ENCODE peak calls at places on chromosomes 16 and 17, in ten cellular contexts. K, U, B, J, I, W, M, G, Z and H are unnamed samples.

GRCh38 chr16:754208-755097 is 6.1 kb upstream of the MSLN start:
- DNase-seq in B (no peak), Z (no peak), W (no peak), I (no peak), U (no peak), G (no peak), J (no peak), K (no peak), M (no peak), H (no peak)

GRCh38 chr16:4351880-4352279 is 759 bp upstream of the PAM16 start:
- DNase-seq in G (no peak), K (no peak), W (no peak), I (no peak), M (no peak), J (no peak), Z (peak), B (no peak), U (no peak), H (no peak)

GRCh38 chr16:85485379-85485778 is 127.7 kb upstream of the GSE1 start:
- DNase-seq in B (no peak), Z (no peak), W (peak), U (no peak), J (no peak), G (no peak), K (no peak), I (no peak), M (no peak), H (no peak)

GRCh38 chr17:71727723-71728122 is 393.1 kb upstream of the SOX9 start:
- DNase-seq in G (no peak), M (no peak), U (no peak), Z (no peak), I (no peak), J (no peak), W (no peak), K (no peak), B (no peak), H (no peak)

GRCh38 chr17:72405662-72406230 is 284.9 kb downstream of the SOX9 start:
- DNase-seq in K (no peak), U (no peak), Z (no peak), J (no peak), G (no peak), W (no peak), I (no peak), M (no peak), B (no peak), H (no peak)

GRCh38 chr16:70161350-70161749 is 12.2 kb upstream of the CLEC18C start:
- DNase-seq in G (no peak), W (no peak), M (no peak), U (no peak), Z (no peak), I (peak), B (no peak), J (no peak), K (no peak), H (no peak)

GRCh38 chr17:13626703-13627102 is 25.0 kb upstream of the HS3ST3A1 start:
- DNase-seq in M (peak), U (no peak), K (no peak), W (no peak), B (peak), Z (peak), J (peak), I (peak), G (no peak), H (no peak)

GRCh38 chr17:66555605-66556004 is 253.2 kb downstream of the PRKCA start:
- DNase-seq in G (no peak), Z (no peak), W (no peak), U (no peak), M (no peak), J (no peak), I (no peak), K (no peak), B (no peak), H (no peak)

GRCh38 chr16:47424846-47425245 is 36.0 kb downstream of the ITFG1 start:
- DNase-seq in W (peak), J (no peak), U (no peak), K (no peak), I (no peak), G (no peak), Z (no peak), B (no peak), M (no peak), H (no peak)

GRCh38 chr17:27846042-27846655 is 45.8 kb upstream of the NOS2 start:
- DNase-seq in G (no peak), M (no peak), K (peak), I (no peak), B (no peak), Z (no peak), U (no peak), J (no peak), W (no peak), H (peak)

GRCh38 chr16:87559976-87560375 is 42.3 kb upstream of the JPH3 start:
- DNase-seq in Z (no peak), U (no peak), J (no peak), W (peak), I (no peak), G (no peak), K (no peak), B (no peak), M (no peak), H (no peak)

GRCh38 chr16:89376812-89377445 is 113.4 kb downstream of the ANKRD11 start:
- DNase-seq in G (no peak), Z (no peak), K (no peak), U (no peak), W (no peak), J (no peak), B (no peak), M (no peak), I (no peak), H (no peak)

GRCh38 chr17:9037741-9038140 is 16.4 kb downstream of the NTN1 start:
- DNase-seq in G (no peak), J (no peak), W (no peak), M (no peak), B (no peak), I (no peak), U (no peak), K (no peak), Z (no peak), H (no peak)

GRCh38 chr16:29820271-29820701 is at the start of gene MVP:
- DNase-seq in J (peak), M (peak), Z (peak), G (no peak), K (no peak), U (peak), B (peak), I (peak), W (no peak), H (no peak)
- TF ChIP-seq CTCF in J (no peak), M (no peak), Z (no peak), G (no peak), K (no peak), U (no peak), B (no peak), I (no peak), W (no peak), H (no peak)

GRCh38 chr16:81938331-81939163 is 72.7 kb downstream of the SDR42E1 start:
- DNase-seq in G (no peak), W (no peak), B (no peak), J (no peak), M (no peak), I (no peak), Z (no peak), K (no peak), U (no peak), H (no peak)
- TF ChIP-seq CTCF in G (no peak), W (no peak), B (no peak), J (no peak), M (no peak), I (no peak), Z (no peak), K (no peak), U (no peak), H (no peak)

GRCh38 chr16:50209548-50210265 is 56.6 kb downstream of the TENT4B start:
- DNase-seq in Z (no peak), B (no peak), U (no peak), W (peak), I (no peak), K (no peak), J (no peak), M (no peak), G (no peak), H (no peak)

GRCh38 chr16:50213939-50214519 is 52.3 kb upstream of the ADCY7 start:
- DNase-seq in B (peak), K (no peak), W (peak), U (no peak), G (no peak), I (peak), J (peak), Z (peak), M (peak), H (no peak)

GRCh38 chr16:50207652-50208051 is 54.5 kb downstream of the TENT4B start:
- DNase-seq in U (no peak), J (peak), Z (peak), M (no peak), B (peak), W (no peak), K (no peak), I (no peak), G (no peak), H (no peak)

GRCh38 chr16:50208460-50208931 is 55.4 kb downstream of the TENT4B start:
- DNase-seq in G (no peak), W (no peak), K (no peak), Z (peak), M (peak), J (peak), U (no peak), I (no peak), B (peak), H (no peak)

DNA sequence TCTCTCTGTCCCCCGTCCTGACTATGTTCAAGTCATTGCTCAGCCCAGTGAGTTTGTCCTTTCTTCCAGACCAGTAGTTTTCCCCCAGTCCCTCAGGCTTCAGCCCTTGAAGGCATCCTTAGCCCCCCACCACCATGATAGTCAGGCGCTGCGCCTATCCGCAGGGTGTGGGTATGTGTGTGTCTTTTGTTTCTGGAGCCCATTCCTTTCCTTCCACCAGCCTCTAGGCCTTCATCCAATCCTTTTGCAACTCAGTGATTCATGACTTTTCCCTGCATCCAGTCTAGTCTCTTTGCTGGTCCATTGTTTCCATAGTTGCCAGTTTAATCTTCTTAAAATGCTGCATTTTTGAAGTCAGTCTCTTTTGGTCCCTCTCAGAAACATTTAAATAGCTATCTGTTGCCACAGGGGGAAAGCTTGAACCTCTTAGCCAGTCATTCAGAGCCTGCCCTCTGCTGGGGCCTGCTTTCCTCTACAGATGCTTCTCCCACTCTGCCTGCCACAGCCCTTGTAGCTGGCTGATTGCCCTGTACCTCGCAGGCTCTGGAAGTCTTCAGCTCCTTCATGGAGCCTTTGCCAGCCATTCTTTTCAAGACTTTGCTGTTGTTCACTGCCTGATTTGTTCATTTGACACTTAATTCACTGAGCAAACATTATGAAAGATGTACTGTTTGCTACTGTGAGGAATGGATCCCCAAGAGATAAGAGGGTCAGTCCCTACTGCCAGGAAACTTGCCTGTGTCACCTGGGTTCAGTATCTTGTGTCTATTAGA is 55.9 kb upstream of the ADCY7 start:
- DNase-seq in J (peak), I (peak), G (peak), W (peak), B (peak), U (no peak), Z (peak), K (peak), M (peak), H (peak)
- TF ChIP-seq CTCF in J (peak), I (peak), G (no peak), W (peak), B (peak), U (no peak), Z (peak), K (peak), M (peak), H (peak)

GRCh38 chr17:74513987-74514631 is 17.2 kb downstream of the CD300LB start:
- DNase-seq in W (peak), J (peak), Z (peak), K (peak), U (peak), B (peak), G (peak), I (peak), M (peak), H (peak)
- TF ChIP-seq CTCF in W (no peak), J (no peak), Z (no peak), K (no peak), U (no peak), B (no peak), G (peak), I (no peak), M (no peak), H (no peak)

GRCh38 chr16:6356881-6357280 is 975.8 kb upstream of the RBFOX1 start:
- DNase-seq in Z (no peak), B (no peak), G (no peak), J (no peak), M (no peak), W (no peak), I (no peak), K (no peak), U (no peak), H (no peak)

GRCh38 chr16:6363891-6364607 is 968.6 kb upstream of the RBFOX1 start:
- DNase-seq in I (no peak), K (no peak), B (no peak), W (peak), U (no peak), G (no peak), M (no peak), Z (no peak), J (no peak), H (no peak)

GRCh38 chr16:6362321-6362720 is 970.3 kb upstream of the RBFOX1 start:
- DNase-seq in K (no peak), U (no peak), M (no peak), B (no peak), I (no peak), W (no peak), Z (no peak), G (no peak), J (no peak), H (no peak)

DNA sequence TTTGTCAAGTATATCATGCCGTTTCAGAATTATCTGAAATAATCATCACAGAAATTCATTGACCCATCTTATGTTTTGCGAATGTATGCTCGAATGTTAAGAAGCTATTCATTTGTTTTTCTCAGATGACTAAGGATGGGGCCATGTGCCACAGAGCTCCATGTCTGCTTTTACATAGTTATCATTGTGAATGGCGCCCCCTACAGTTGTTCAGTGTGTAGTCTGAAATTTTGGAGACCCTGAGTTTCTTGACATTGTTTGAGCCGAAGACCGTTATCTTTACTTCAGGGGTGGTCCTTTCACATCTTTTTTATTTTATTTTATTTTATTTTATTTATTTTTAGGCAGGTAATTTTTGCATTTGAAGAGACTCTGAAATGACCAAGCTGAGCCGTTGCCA is 972.0 kb upstream of the RBFOX1 start:
- DNase-seq in W (no peak), U (no peak), J (no peak), I (no peak), M (no peak), G (no peak), B (no peak), Z (no peak), K (no peak), H (no peak)
- TF ChIP-seq CTCF in W (peak), U (no peak), J (no peak), I (no peak), M (no peak), G (no peak), B (no peak), Z (no peak), K (no peak), H (no peak)

GRCh38 chr17:42027961-42028790 is 8.3 kb downstream of the NKIRAS2 start:
- DNase-seq in I (peak), B (peak), G (no peak), J (no peak), K (no peak), U (no peak), W (peak), M (no peak), Z (no peak), H (no peak)
- TF ChIP-seq CTCF in I (peak), B (peak), G (no peak), J (peak), K (no peak), U (no peak), W (peak), M (no peak), Z (peak), H (no peak)

GRCh38 chr17:79438045-79438444 is 172.8 kb downstream of the RBFOX3 start:
- DNase-seq in W (no peak), Z (no peak), J (no peak), K (no peak), U (no peak), B (no peak), I (no peak), G (no peak), M (no peak), H (no peak)
- TF ChIP-seq CTCF in W (peak), Z (no peak), J (no peak), K (no peak), U (no peak), B (no peak), I (no peak), G (no peak), M (no peak), H (no peak)

GRCh38 chr17:18257747-18258355 is 687 bp downstream of the FLII start:
- DNase-seq in M (peak), I (peak), J (peak), W (peak), U (peak), G (peak), Z (peak), K (no peak), B (peak), H (peak)
- TF ChIP-seq CTCF in M (no peak), I (no peak), J (no peak), W (no peak), U (no peak), G (no peak), Z (no peak), K (no peak), B (no peak), H (no peak)